ENCODE peak calls at places on chromosomes 1 and 21, in nine cellular contexts. D, I, X, R, U, F, E, B and N are unnamed samples.

GRCh38 chr1:119862276-119862675 is 34.0 kb downstream of the ADAM30 start:
- DNase-seq in I (peak; percentile 60), F (no peak), X (no peak), E (no peak), B (no peak), U (no peak), R (peak; percentile 46), D (peak; percentile 71), N (no peak)

GRCh38 chr21:31873275-31873695 is 465 bp downstream of the HUNK start:
- DNase-seq in U (no peak), D (no peak), B (no peak), F (no peak), I (no peak), E (no peak), X (peak; percentile 60), R (no peak), N (no peak)

GRCh38 chr1:30362603-30362990 is 360.8 kb downstream of the MATN1 start:
- DNase-seq in X (no peak), F (no peak), R (no peak), D (no peak), E (no peak), I (no peak), U (no peak), B (no peak), N (no peak)

GRCh38 chr21:38861989-38862683 is 56.4 kb downstream of the ETS2 start:
- DNase-seq in D (no peak), R (no peak), B (no peak), X (no peak), F (no peak), E (no peak), I (peak; percentile 26), U (no peak), N (no peak)

GRCh38 chr1:38848069-38848468 is 11.5 kb downstream of the RRAGC start:
- DNase-seq in R (no peak), I (no peak), E (no peak), U (no peak), X (no peak), F (no peak), D (no peak), B (no peak), N (no peak)

GRCh38 chr21:37808261-37808660 is 108.0 kb downstream of the KCNJ6 start:
- DNase-seq in X (no peak), B (no peak), I (no peak), R (no peak), E (no peak), D (no peak), F (no peak), U (no peak), N (no peak)

GRCh38 chr1:150642296-150642695 is 12.9 kb upstream of the ENSA start:
- DNase-seq in D (no peak), R (no peak), E (no peak), F (no peak), U (no peak), I (no peak), B (no peak), X (no peak), N (no peak)

GRCh38 chr1:183234660-183235476 is 48.8 kb downstream of the LAMC2 start:
- DNase-seq in R (peak; percentile 97), I (peak; percentile 98), U (peak; percentile 51), D (peak; percentile 98), E (peak; percentile 62), B (peak; percentile 47), X (peak; percentile 57), F (peak; percentile 99), N (peak; percentile 57)

GRCh38 chr1:109626682-109627408 is 7.2 kb downstream of the AMPD2 start:
- DNase-seq in F (no peak), D (no peak), U (peak; percentile 25), I (no peak), X (no peak), B (no peak), E (no peak), R (no peak), N (no peak)

GRCh38 chr1:25664357-25664796 is 47.8 kb downstream of the MAN1C1 start:
- DNase-seq in X (no peak), U (no peak), F (no peak), R (no peak), E (no peak), B (no peak), I (no peak), D (no peak), N (no peak)

GRCh38 chr1:244665771-244666217 is 12.9 kb downstream of the DESI2 start:
- DNase-seq in D (peak; percentile 45), R (peak; percentile 20), F (no peak), U (no peak), E (no peak), B (no peak), X (no peak), I (peak; percentile 40), N (no peak)

GRCh38 chr1:186658999-186659398 is 21.2 kb downstream of the PTGS2 start:
- DNase-seq in I (no peak), U (no peak), X (no peak), E (no peak), B (no peak), R (no peak), F (peak; percentile 83), D (no peak), N (no peak)

GRCh38 chr1:65067491-65068201 is 80.4 kb upstream of the AK4 start:
- DNase-seq in F (peak; percentile 71), R (peak; percentile 46), E (peak; percentile 46), X (peak; percentile 81), D (peak; percentile 56), B (peak; percentile 69), U (peak; percentile 72), I (peak; percentile 58), N (peak; percentile 53)

GRCh38 chr1:9758559-9759121 is 65.1 kb downstream of the CLSTN1 start:
- DNase-seq in F (peak; percentile 31), E (no peak), I (no peak), D (no peak), U (no peak), X (no peak), R (no peak), B (no peak), N (no peak)

GRCh38 chr21:37153193-37153934 is 80.3 kb downstream of the TTC3 start:
- DNase-seq in D (peak; percentile 88), U (no peak), B (no peak), R (peak; percentile 68), F (no peak), I (peak; percentile 75), E (no peak), X (no peak), N (no peak)

GRCh38 chr1:25683177-25683576 is 66.6 kb downstream of the MAN1C1 start:
- DNase-seq in U (no peak), B (no peak), R (no peak), X (no peak), D (no peak), F (no peak), E (no peak), I (no peak), N (no peak)

GRCh38 chr1:85315789-85316188 is 39.4 kb upstream of the BCL10 start:
- DNase-seq in X (peak; percentile 20), U (no peak), R (no peak), I (no peak), F (no peak), D (peak; percentile 54), B (no peak), E (no peak), N (no peak)

GRCh38 chr1:85317580-85317979 is 41.1 kb upstream of the BCL10 start:
- DNase-seq in D (no peak), R (no peak), I (no peak), X (no peak), U (no peak), E (no peak), B (no peak), F (no peak), N (no peak)

GRCh38 chr1:85313888-85314696 is 37.7 kb upstream of the BCL10 start:
- DNase-seq in B (no peak), X (no peak), R (peak; percentile 95), E (no peak), D (peak; percentile 96), U (no peak), F (peak; percentile 80), I (peak; percentile 97), N (no peak)

GRCh38 chr1:85316324-85316723 is 39.9 kb upstream of the BCL10 start:
- DNase-seq in D (no peak), I (no peak), F (no peak), B (no peak), U (no peak), R (no peak), X (no peak), E (no peak), N (no peak)

GRCh38 chr1:85314726-85315125 is 38.3 kb upstream of the BCL10 start:
- DNase-seq in B (no peak), I (peak; percentile 51), X (no peak), D (peak; percentile 62), U (no peak), F (no peak), R (peak; percentile 34), E (no peak), N (no peak)
- TF ChIP-seq CTCF in B (no peak), I (no peak), X (no peak), D (no peak), U (no peak), F (no peak), R (no peak), E (no peak), N (no peak)

GRCh38 chr21:15755125-15755524 is 25.3 kb downstream of the USP25 start:
- DNase-seq in X (no peak), R (no peak), I (peak; percentile 24), E (no peak), D (no peak), B (no peak), U (no peak), F (no peak), N (no peak)
- H3K4me1 ChIP-seq in X (peaks cover 4% of the 10 kb centered on the region), R (peaks cover 6% of the 10 kb centered on the region), I (no peaks in the 10 kb centered on the region), E (no peaks in the 10 kb centered on the region), D (peaks cover 2% of the 10 kb centered on the region), B (peaks cover 19% of the 10 kb centered on the region), U (peaks cover 6% of the 10 kb centered on the region), F (peaks cover 6% of the 10 kb centered on the region), N (peaks cover 22% of the 10 kb centered on the region)

GRCh38 chr1:178055779-178056471 is 38.0 kb upstream of the RASAL2 start:
- DNase-seq in X (no peak), E (peak; percentile 37), B (no peak), F (no peak), D (peak; percentile 25), R (no peak), I (peak; percentile 23), U (no peak), N (peak; percentile 44)
- TF ChIP-seq CTCF in X (no peak), E (peak; percentile 22), B (no peak), F (peak; percentile 22), D (peak; percentile 8), R (no peak), I (no peak), U (no peak), N (peak; percentile 39)

DNA sequence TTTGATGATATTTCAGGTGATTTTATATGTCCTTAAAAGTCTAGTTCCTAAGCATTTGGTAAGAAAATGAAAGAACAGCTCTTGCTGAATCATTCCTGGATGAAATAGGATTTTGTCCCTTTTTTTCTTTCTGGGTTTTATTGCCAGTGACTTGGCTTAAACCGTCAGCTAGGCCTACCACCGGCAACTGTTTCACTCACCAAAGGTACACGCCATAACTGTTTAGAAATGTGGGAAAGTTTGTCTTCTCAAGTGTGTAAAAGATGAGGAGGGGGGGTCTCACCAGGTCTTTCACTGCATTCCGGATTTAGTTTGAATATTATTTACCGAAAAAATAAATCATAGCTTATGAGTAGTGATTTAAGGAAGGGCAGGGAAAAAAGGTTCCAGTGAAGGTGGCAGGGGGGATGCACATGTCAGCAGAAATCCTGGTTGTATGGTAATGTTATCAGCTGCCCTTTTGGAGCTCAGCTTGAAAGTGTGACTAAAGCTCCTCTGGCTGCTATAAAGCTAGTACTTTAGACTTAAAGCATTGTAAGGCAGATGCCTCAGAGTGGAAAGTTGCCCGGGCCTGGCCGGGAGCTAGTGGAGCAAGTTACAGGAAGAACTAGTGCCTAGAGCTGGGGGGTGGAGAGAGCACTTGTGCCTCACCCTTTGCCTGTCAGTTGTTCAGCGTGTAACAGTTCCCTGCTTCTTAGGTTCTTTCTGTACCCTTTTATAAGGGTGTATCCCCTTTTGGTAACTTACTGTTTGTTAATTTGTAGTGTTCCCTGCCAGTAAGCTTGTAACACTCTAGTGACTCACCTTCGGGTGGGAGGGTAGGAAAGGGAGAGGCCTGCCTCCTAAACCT is 3.1 kb downstream of the ATP1A1 start:
- DNase-seq in B (peak; percentile 47), R (peak; percentile 78), E (peak; percentile 68), X (peak; percentile 69), I (peak; percentile 84), F (peak; percentile 97), D (peak; percentile 68), U (peak; percentile 84), N (peak; percentile 69)
- H3K4me1 ChIP-seq in B (peaks cover 60% of the 10 kb centered on the region), R (peaks cover 56% of the 10 kb centered on the region), E (peaks cover 41% of the 10 kb centered on the region), X (peaks cover 44% of the 10 kb centered on the region), I (peaks cover 26% of the 10 kb centered on the region), F (peaks cover 60% of the 10 kb centered on the region), D (peaks cover 27% of the 10 kb centered on the region), U (peaks cover 12% of the 10 kb centered on the region), N (peaks cover 53% of the 10 kb centered on the region)